ENCODE peak calls at places on chromosomes 7 and 10, in seven cellular contexts. X is GM20000; C is naive thymus-derived CD8-positive, alpha-beta T cell; G is Calu3; J is caudate nucleus; F is GM12865; U is adrenal gland. T is an unnamed sample.

GRCh38 chr7:147079083-147079482 is 962.5 kb downstream of the CNTNAP2 start:
- DNase-seq in C (no peak), G (no peak), U (no peak), F (no peak), J (no peak), X (no peak), T (no peak)

GRCh38 chr7:132899833-132900232 is 182.1 kb downstream of the CHCHD3 start:
- DNase-seq in J (no peak), G (no peak), U (no peak), X (no peak), F (no peak), C (no peak), T (no peak)

GRCh38 chr10:19719320-19719719 is 96.9 kb upstream of the PLXDC2 start:
- DNase-seq in U (no peak), C (no peak), G (no peak), J (no peak), X (no peak), F (no peak), T (no peak)

GRCh38 chr10:53957401-53957800 is 843.6 kb downstream of the PCDH15 start:
- DNase-seq in X (no peak), G (peak; percentile 5), U (no peak), F (no peak), C (no peak), J (no peak), T (no peak)

GRCh38 chr7:81503321-81503720 is 266.5 kb downstream of the HGF start:
- DNase-seq in F (no peak), U (no peak), G (no peak), C (no peak), J (no peak), X (no peak), T (no peak)

GRCh38 chr7:131859162-131859821 is 302.9 kb upstream of the PODXL start:
- DNase-seq in C (peak; percentile 13), X (peak; percentile 73), F (peak; percentile 61), J (peak; percentile 39), U (peak; percentile 49), G (peak; percentile 79), T (peak; percentile 10)

GRCh38 chr7:85682819-85683218 is 496.0 kb upstream of the SEMA3D start:
- DNase-seq in F (no peak), J (no peak), C (no peak), G (no peak), U (no peak), X (no peak), T (no peak)

GRCh38 chr10:124993728-124994451 is 52.0 kb downstream of the ZRANB1 start:
- DNase-seq in G (no peak), X (no peak), J (no peak), F (no peak), C (no peak), U (peak; percentile 15), T (no peak)

GRCh38 chr7:142889825-142890224 is 4.3 kb upstream of the TRPV6 start:
- DNase-seq in X (no peak), G (no peak), F (no peak), J (no peak), C (no peak), U (no peak), T (no peak)